ENCODE peak calls at places on chromosomes 11 and 22, in eight cellular contexts. One of them, this sample, is unnamed.

GRCh38 chr22:29816128-29816527 is 21.9 kb downstream of the ASCC2 start:
- DNase-seq in stimulated activated CD8-positive, alpha-beta memory T cell treated with anti-CD3 and anti-CD28 coated beads, Interleukin-2, amount 100 ng/mL, for 48 hours: no peak
- DNase-seq in NCI-H1092: no peak
- DNase-seq in stimulated activated CD4-positive, alpha-beta T cell treated with anti-CD3 and anti-CD28 coated beads, Interleukin-12 subunit alpha, Interleukin-12 subunit beta, amount 100 ng/mL, for 48 hours: no peak
- DNase-seq in caudate nucleus: no peak
- DNase-seq in cardiac muscle cell: peak; percentile 33
- DNase-seq in HCT116: no peak
- DNase-seq in iPS DF 6.9: no peak
- DNase-seq in this sample: no peak

GRCh38 chr11:88886796-88887195 is 179.0 kb downstream of the GRM5 start:
- DNase-seq in iPS DF 6.9: peak; percentile 37
- DNase-seq in cardiac muscle cell: peak; percentile 42
- DNase-seq in stimulated activated CD4-positive, alpha-beta T cell treated with anti-CD3 and anti-CD28 coated beads, Interleukin-12 subunit alpha, Interleukin-12 subunit beta, amount 100 ng/mL, for 48 hours: peak; percentile 5
- DNase-seq in HCT116: peak; percentile 55
- DNase-seq in stimulated activated CD8-positive, alpha-beta memory T cell treated with anti-CD3 and anti-CD28 coated beads, Interleukin-2, amount 100 ng/mL, for 48 hours: no peak
- DNase-seq in caudate nucleus: no peak
- DNase-seq in NCI-H1092: peak; percentile 48
- DNase-seq in this sample: no peak

GRCh38 chr22:28909375-28909774 is 26.0 kb downstream of the ZNRF3 start:
- DNase-seq in iPS DF 6.9: no peak
- DNase-seq in HCT116: no peak
- DNase-seq in caudate nucleus: no peak
- DNase-seq in NCI-H1092: no peak
- DNase-seq in stimulated activated CD4-positive, alpha-beta T cell treated with anti-CD3 and anti-CD28 coated beads, Interleukin-12 subunit alpha, Interleukin-12 subunit beta, amount 100 ng/mL, for 48 hours: peak; percentile 77
- DNase-seq in cardiac muscle cell: peak; percentile 43
- DNase-seq in stimulated activated CD8-positive, alpha-beta memory T cell treated with anti-CD3 and anti-CD28 coated beads, Interleukin-2, amount 100 ng/mL, for 48 hours: peak; percentile 78
- DNase-seq in this sample: no peak

GRCh38 chr22:36971305-36971704 is 47.9 kb downstream of the TST start:
- DNase-seq in stimulated activated CD4-positive, alpha-beta T cell treated with anti-CD3 and anti-CD28 coated beads, Interleukin-12 subunit alpha, Interleukin-12 subunit beta, amount 100 ng/mL, for 48 hours: no peak
- DNase-seq in NCI-H1092: no peak
- DNase-seq in cardiac muscle cell: no peak
- DNase-seq in iPS DF 6.9: no peak
- DNase-seq in HCT116: no peak
- DNase-seq in stimulated activated CD8-positive, alpha-beta memory T cell treated with anti-CD3 and anti-CD28 coated beads, Interleukin-2, amount 100 ng/mL, for 48 hours: no peak
- DNase-seq in caudate nucleus: no peak
- DNase-seq in this sample: no peak

GRCh38 chr11:35260342-35260985 is 121.5 kb downstream of the CD44 start:
- DNase-seq in HCT116: no peak
- DNase-seq in cardiac muscle cell: peak; percentile 69
- DNase-seq in stimulated activated CD8-positive, alpha-beta memory T cell treated with anti-CD3 and anti-CD28 coated beads, Interleukin-2, amount 100 ng/mL, for 48 hours: no peak
- DNase-seq in iPS DF 6.9: no peak
- DNase-seq in caudate nucleus: no peak
- DNase-seq in NCI-H1092: no peak
- DNase-seq in stimulated activated CD4-positive, alpha-beta T cell treated with anti-CD3 and anti-CD28 coated beads, Interleukin-12 subunit alpha, Interleukin-12 subunit beta, amount 100 ng/mL, for 48 hours: no peak
- DNase-seq in this sample: no peak

GRCh38 chr22:31238057-31238456 is 26.0 kb downstream of the LIMK2 start:
- DNase-seq in cardiac muscle cell: no peak
- DNase-seq in iPS DF 6.9: no peak
- DNase-seq in stimulated activated CD8-positive, alpha-beta memory T cell treated with anti-CD3 and anti-CD28 coated beads, Interleukin-2, amount 100 ng/mL, for 48 hours: no peak
- DNase-seq in HCT116: no peak
- DNase-seq in stimulated activated CD4-positive, alpha-beta T cell treated with anti-CD3 and anti-CD28 coated beads, Interleukin-12 subunit alpha, Interleukin-12 subunit beta, amount 100 ng/mL, for 48 hours: no peak
- DNase-seq in NCI-H1092: no peak
- DNase-seq in caudate nucleus: no peak
- DNase-seq in this sample: no peak

GRCh38 chr22:42842658-42843370 is 14.3 kb downstream of the ARFGAP3 start:
- DNase-seq in cardiac muscle cell: no peak
- DNase-seq in caudate nucleus: no peak
- DNase-seq in NCI-H1092: no peak
- DNase-seq in stimulated activated CD4-positive, alpha-beta T cell treated with anti-CD3 and anti-CD28 coated beads, Interleukin-12 subunit alpha, Interleukin-12 subunit beta, amount 100 ng/mL, for 48 hours: no peak
- DNase-seq in iPS DF 6.9: no peak
- DNase-seq in stimulated activated CD8-positive, alpha-beta memory T cell treated with anti-CD3 and anti-CD28 coated beads, Interleukin-2, amount 100 ng/mL, for 48 hours: no peak
- DNase-seq in HCT116: no peak
- DNase-seq in this sample: no peak

GRCh38 chr11:70328556-70328955 is 58.1 kb downstream of the PPFIA1 start:
- DNase-seq in NCI-H1092: no peak
- DNase-seq in stimulated activated CD4-positive, alpha-beta T cell treated with anti-CD3 and anti-CD28 coated beads, Interleukin-12 subunit alpha, Interleukin-12 subunit beta, amount 100 ng/mL, for 48 hours: no peak
- DNase-seq in stimulated activated CD8-positive, alpha-beta memory T cell treated with anti-CD3 and anti-CD28 coated beads, Interleukin-2, amount 100 ng/mL, for 48 hours: no peak
- DNase-seq in HCT116: no peak
- DNase-seq in cardiac muscle cell: no peak
- DNase-seq in iPS DF 6.9: no peak
- DNase-seq in caudate nucleus: no peak
- DNase-seq in this sample: no peak

GRCh38 chr11:109914038-109914437 is 179.2 kb upstream of the ZC3H12C start:
- DNase-seq in iPS DF 6.9: no peak
- DNase-seq in caudate nucleus: no peak
- DNase-seq in stimulated activated CD8-positive, alpha-beta memory T cell treated with anti-CD3 and anti-CD28 coated beads, Interleukin-2, amount 100 ng/mL, for 48 hours: no peak
- DNase-seq in stimulated activated CD4-positive, alpha-beta T cell treated with anti-CD3 and anti-CD28 coated beads, Interleukin-12 subunit alpha, Interleukin-12 subunit beta, amount 100 ng/mL, for 48 hours: no peak
- DNase-seq in NCI-H1092: no peak
- DNase-seq in cardiac muscle cell: no peak
- DNase-seq in HCT116: peak; percentile 15
- DNase-seq in this sample: no peak

GRCh38 chr11:60334005-60334620 is 7.1 kb downstream of the MS4A6E start:
- DNase-seq in stimulated activated CD4-positive, alpha-beta T cell treated with anti-CD3 and anti-CD28 coated beads, Interleukin-12 subunit alpha, Interleukin-12 subunit beta, amount 100 ng/mL, for 48 hours: peak; percentile 56
- DNase-seq in caudate nucleus: no peak
- DNase-seq in HCT116: peak; percentile 73
- DNase-seq in stimulated activated CD8-positive, alpha-beta memory T cell treated with anti-CD3 and anti-CD28 coated beads, Interleukin-2, amount 100 ng/mL, for 48 hours: peak; percentile 53
- DNase-seq in iPS DF 6.9: peak; percentile 73
- DNase-seq in NCI-H1092: peak; percentile 47
- DNase-seq in cardiac muscle cell: peak; percentile 50
- DNase-seq in this sample: peak; percentile 14

GRCh38 chr11:41201156-41201555 is 258.3 kb downstream of the LRRC4C start:
- DNase-seq in stimulated activated CD8-positive, alpha-beta memory T cell treated with anti-CD3 and anti-CD28 coated beads, Interleukin-2, amount 100 ng/mL, for 48 hours: peak; percentile 2
- DNase-seq in caudate nucleus: no peak
- DNase-seq in cardiac muscle cell: peak; percentile 19
- DNase-seq in iPS DF 6.9: peak; percentile 41
- DNase-seq in HCT116: no peak
- DNase-seq in stimulated activated CD4-positive, alpha-beta T cell treated with anti-CD3 and anti-CD28 coated beads, Interleukin-12 subunit alpha, Interleukin-12 subunit beta, amount 100 ng/mL, for 48 hours: no peak
- DNase-seq in NCI-H1092: peak; percentile 32
- DNase-seq in this sample: peak; percentile 58

GRCh38 chr22:46060292-46061123 is 83.5 kb upstream of the WNT7B start:
- DNase-seq in cardiac muscle cell: no peak
- DNase-seq in NCI-H1092: no peak
- DNase-seq in stimulated activated CD4-positive, alpha-beta T cell treated with anti-CD3 and anti-CD28 coated beads, Interleukin-12 subunit alpha, Interleukin-12 subunit beta, amount 100 ng/mL, for 48 hours: no peak
- DNase-seq in stimulated activated CD8-positive, alpha-beta memory T cell treated with anti-CD3 and anti-CD28 coated beads, Interleukin-2, amount 100 ng/mL, for 48 hours: no peak
- DNase-seq in caudate nucleus: no peak
- DNase-seq in iPS DF 6.9: no peak
- DNase-seq in HCT116: no peak
- DNase-seq in this sample: no peak

GRCh38 chr11:67366546-67366945 is 6.9 kb downstream of the CLCF1 start:
- DNase-seq in iPS DF 6.9: no peak
- DNase-seq in NCI-H1092: no peak
- DNase-seq in HCT116: no peak
- DNase-seq in stimulated activated CD4-positive, alpha-beta T cell treated with anti-CD3 and anti-CD28 coated beads, Interleukin-12 subunit alpha, Interleukin-12 subunit beta, amount 100 ng/mL, for 48 hours: no peak
- DNase-seq in cardiac muscle cell: peak; percentile 74
- DNase-seq in caudate nucleus: no peak
- DNase-seq in stimulated activated CD8-positive, alpha-beta memory T cell treated with anti-CD3 and anti-CD28 coated beads, Interleukin-2, amount 100 ng/mL, for 48 hours: no peak
- DNase-seq in this sample: no peak

GRCh38 chr11:93537767-93538261 is 5.4 kb downstream of the SMCO4 start:
- DNase-seq in iPS DF 6.9: no peak
- DNase-seq in cardiac muscle cell: peak; percentile 14
- DNase-seq in HCT116: no peak
- DNase-seq in stimulated activated CD8-positive, alpha-beta memory T cell treated with anti-CD3 and anti-CD28 coated beads, Interleukin-2, amount 100 ng/mL, for 48 hours: no peak
- DNase-seq in stimulated activated CD4-positive, alpha-beta T cell treated with anti-CD3 and anti-CD28 coated beads, Interleukin-12 subunit alpha, Interleukin-12 subunit beta, amount 100 ng/mL, for 48 hours: no peak
- DNase-seq in NCI-H1092: no peak
- DNase-seq in caudate nucleus: no peak
- DNase-seq in this sample: no peak

GRCh38 chr22:40385041-40385782 is 14.8 kb downstream of the SGSM3 start:
- DNase-seq in stimulated activated CD4-positive, alpha-beta T cell treated with anti-CD3 and anti-CD28 coated beads, Interleukin-12 subunit alpha, Interleukin-12 subunit beta, amount 100 ng/mL, for 48 hours: no peak
- DNase-seq in stimulated activated CD8-positive, alpha-beta memory T cell treated with anti-CD3 and anti-CD28 coated beads, Interleukin-2, amount 100 ng/mL, for 48 hours: no peak
- DNase-seq in cardiac muscle cell: no peak
- DNase-seq in NCI-H1092: no peak
- DNase-seq in iPS DF 6.9: no peak
- DNase-seq in caudate nucleus: no peak
- DNase-seq in HCT116: no peak
- DNase-seq in this sample: no peak

GRCh38 chr22:40818192-40818746 is 877 bp downstream of the SLC25A17 start:
- DNase-seq in HCT116: no peak
- DNase-seq in stimulated activated CD8-positive, alpha-beta memory T cell treated with anti-CD3 and anti-CD28 coated beads, Interleukin-2, amount 100 ng/mL, for 48 hours: no peak
- DNase-seq in cardiac muscle cell: no peak
- DNase-seq in iPS DF 6.9: no peak
- DNase-seq in caudate nucleus: no peak
- DNase-seq in NCI-H1092: no peak
- DNase-seq in stimulated activated CD4-positive, alpha-beta T cell treated with anti-CD3 and anti-CD28 coated beads, Interleukin-12 subunit alpha, Interleukin-12 subunit beta, amount 100 ng/mL, for 48 hours: peak; percentile 9
- DNase-seq in this sample: no peak

GRCh38 chr11:116033931-116034553 is 529.8 kb upstream of the CADM1 start:
- DNase-seq in stimulated activated CD4-positive, alpha-beta T cell treated with anti-CD3 and anti-CD28 coated beads, Interleukin-12 subunit alpha, Interleukin-12 subunit beta, amount 100 ng/mL, for 48 hours: no peak
- DNase-seq in iPS DF 6.9: no peak
- DNase-seq in cardiac muscle cell: no peak
- DNase-seq in caudate nucleus: no peak
- DNase-seq in NCI-H1092: peak; percentile 95
- DNase-seq in HCT116: no peak
- DNase-seq in stimulated activated CD8-positive, alpha-beta memory T cell treated with anti-CD3 and anti-CD28 coated beads, Interleukin-2, amount 100 ng/mL, for 48 hours: no peak
- DNase-seq in this sample: no peak

GRCh38 chr11:119758291-119758690 is 29.3 kb upstream of the NECTIN1 start:
- DNase-seq in cardiac muscle cell: peak; percentile 18
- DNase-seq in HCT116: no peak
- DNase-seq in stimulated activated CD8-positive, alpha-beta memory T cell treated with anti-CD3 and anti-CD28 coated beads, Interleukin-2, amount 100 ng/mL, for 48 hours: no peak
- DNase-seq in iPS DF 6.9: no peak
- DNase-seq in caudate nucleus: no peak
- DNase-seq in NCI-H1092: no peak
- DNase-seq in stimulated activated CD4-positive, alpha-beta T cell treated with anti-CD3 and anti-CD28 coated beads, Interleukin-12 subunit alpha, Interleukin-12 subunit beta, amount 100 ng/mL, for 48 hours: no peak
- DNase-seq in this sample: no peak

GRCh38 chr22:35677460-35678187 is 29.4 kb downstream of the APOL6 start:
- DNase-seq in NCI-H1092: no peak
- DNase-seq in stimulated activated CD4-positive, alpha-beta T cell treated with anti-CD3 and anti-CD28 coated beads, Interleukin-12 subunit alpha, Interleukin-12 subunit beta, amount 100 ng/mL, for 48 hours: no peak
- DNase-seq in cardiac muscle cell: no peak
- DNase-seq in iPS DF 6.9: no peak
- DNase-seq in stimulated activated CD8-positive, alpha-beta memory T cell treated with anti-CD3 and anti-CD28 coated beads, Interleukin-2, amount 100 ng/mL, for 48 hours: no peak
- DNase-seq in caudate nucleus: no peak
- DNase-seq in HCT116: no peak
- DNase-seq in this sample: no peak

GRCh38 chr22:33354928-33355327 is 296.7 kb upstream of the SYN3 start:
- DNase-seq in stimulated activated CD8-positive, alpha-beta memory T cell treated with anti-CD3 and anti-CD28 coated beads, Interleukin-2, amount 100 ng/mL, for 48 hours: no peak
- DNase-seq in HCT116: no peak
- DNase-seq in NCI-H1092: no peak
- DNase-seq in cardiac muscle cell: no peak
- DNase-seq in stimulated activated CD4-positive, alpha-beta T cell treated with anti-CD3 and anti-CD28 coated beads, Interleukin-12 subunit alpha, Interleukin-12 subunit beta, amount 100 ng/mL, for 48 hours: no peak
- DNase-seq in caudate nucleus: no peak
- DNase-seq in iPS DF 6.9: no peak
- DNase-seq in this sample: no peak

GRCh38 chr11:43959321-43959995 is 17.0 kb downstream of the C11orf96 start:
- DNase-seq in NCI-H1092: no peak
- DNase-seq in cardiac muscle cell: peak; percentile 21
- DNase-seq in stimulated activated CD4-positive, alpha-beta T cell treated with anti-CD3 and anti-CD28 coated beads, Interleukin-12 subunit alpha, Interleukin-12 subunit beta, amount 100 ng/mL, for 48 hours: no peak
- DNase-seq in caudate nucleus: no peak
- DNase-seq in iPS DF 6.9: no peak
- DNase-seq in stimulated activated CD8-positive, alpha-beta memory T cell treated with anti-CD3 and anti-CD28 coated beads, Interleukin-2, amount 100 ng/mL, for 48 hours: no peak
- DNase-seq in HCT116: no peak
- DNase-seq in this sample: no peak

GRCh38 chr22:40247976-40248375 is 70.3 kb downstream of the TNRC6B start:
- DNase-seq in stimulated activated CD4-positive, alpha-beta T cell treated with anti-CD3 and anti-CD28 coated beads, Interleukin-12 subunit alpha, Interleukin-12 subunit beta, amount 100 ng/mL, for 48 hours: no peak
- DNase-seq in caudate nucleus: no peak
- DNase-seq in HCT116: no peak
- DNase-seq in iPS DF 6.9: no peak
- DNase-seq in stimulated activated CD8-positive, alpha-beta memory T cell treated with anti-CD3 and anti-CD28 coated beads, Interleukin-2, amount 100 ng/mL, for 48 hours: peak; percentile 48
- DNase-seq in NCI-H1092: no peak
- DNase-seq in cardiac muscle cell: no peak
- DNase-seq in this sample: no peak

GRCh38 chr11:71355266-71355665 is 92.9 kb downstream of the DHCR7 start:
- DNase-seq in caudate nucleus: no peak
- DNase-seq in stimulated activated CD4-positive, alpha-beta T cell treated with anti-CD3 and anti-CD28 coated beads, Interleukin-12 subunit alpha, Interleukin-12 subunit beta, amount 100 ng/mL, for 48 hours: no peak
- DNase-seq in stimulated activated CD8-positive, alpha-beta memory T cell treated with anti-CD3 and anti-CD28 coated beads, Interleukin-2, amount 100 ng/mL, for 48 hours: no peak
- DNase-seq in cardiac muscle cell: peak; percentile 18
- DNase-seq in NCI-H1092: no peak
- DNase-seq in HCT116: no peak
- DNase-seq in iPS DF 6.9: no peak
- DNase-seq in this sample: no peak

GRCh38 chr11:113375402-113375801 is 12.2 kb upstream of the ANKK1 start:
- DNase-seq in HCT116: no peak
- DNase-seq in cardiac muscle cell: no peak
- DNase-seq in stimulated activated CD4-positive, alpha-beta T cell treated with anti-CD3 and anti-CD28 coated beads, Interleukin-12 subunit alpha, Interleukin-12 subunit beta, amount 100 ng/mL, for 48 hours: no peak
- DNase-seq in NCI-H1092: no peak
- DNase-seq in stimulated activated CD8-positive, alpha-beta memory T cell treated with anti-CD3 and anti-CD28 coated beads, Interleukin-2, amount 100 ng/mL, for 48 hours: no peak
- DNase-seq in iPS DF 6.9: no peak
- DNase-seq in caudate nucleus: no peak
- DNase-seq in this sample: no peak

GRCh38 chr11:120517390-120518315 is 6.1 kb downstream of the GRIK4 start:
- DNase-seq in stimulated activated CD8-positive, alpha-beta memory T cell treated with anti-CD3 and anti-CD28 coated beads, Interleukin-2, amount 100 ng/mL, for 48 hours: no peak
- DNase-seq in NCI-H1092: no peak
- DNase-seq in caudate nucleus: no peak
- DNase-seq in iPS DF 6.9: no peak
- DNase-seq in stimulated activated CD4-positive, alpha-beta T cell treated with anti-CD3 and anti-CD28 coated beads, Interleukin-12 subunit alpha, Interleukin-12 subunit beta, amount 100 ng/mL, for 48 hours: no peak
- DNase-seq in HCT116: no peak
- DNase-seq in cardiac muscle cell: peak; percentile 64
- DNase-seq in this sample: no peak